ENCODE peak calls at places on chromosomes 12 and 14, in five cellular contexts. O is WTC11; S is HEK293T; A is CD8-positive, alpha-beta memory T cell; B is AG10803. Q is an unnamed sample.

GRCh38 chr12:26275313-26276257 is 80.2 kb downstream of the SSPN start:
- DNase-seq in O (no peak), S (no peak), A (no peak), B (peak; percentile 53), Q (no peak)

GRCh38 chr12:62296001-62296400 is 35.8 kb downstream of the USP15 start:
- DNase-seq in O (no peak), S (no peak), A (no peak), B (no peak), Q (no peak)

GRCh38 chr14:100454437-100454836 is 131.3 kb downstream of the SLC25A47 start:
- DNase-seq in O (no peak), S (no peak), A (no peak), B (no peak), Q (no peak)

GRCh38 chr14:90512332-90512951 is 115.6 kb downstream of the CALM1 start:
- DNase-seq in O (no peak), S (no peak), A (no peak), B (no peak), Q (no peak)

GRCh38 chr14:68147331-68147730 is 327.8 kb downstream of the RAD51B start:
- DNase-seq in O (no peak), S (no peak), A (no peak), B (peak; percentile 48), Q (no peak)

GRCh38 chr12:116066381-116067230 is 210.9 kb downstream of the MED13L start:
- DNase-seq in O (peak; percentile 39), S (peak; percentile 56), A (peak; percentile 13), B (peak; percentile 35), Q (no peak)

GRCh38 chr12:101690544-101691118 is 6.8 kb upstream of the CHPT1 start:
- DNase-seq in O (no peak), S (no peak), A (no peak), B (no peak), Q (no peak)

GRCh38 chr14:105941226-105942166 is 415.1 kb downstream of the TMEM121 start:
- DNase-seq in O (no peak), S (no peak), A (no peak), B (no peak), Q (no peak)

GRCh38 chr12:43728117-43728516 is 30.5 kb downstream of the PUS7L start:
- DNase-seq in O (no peak), S (no peak), A (no peak), B (peak; percentile 2), Q (no peak)

GRCh38 chr12:68467514-68467913 is 135.4 kb upstream of the MDM1 start:
- DNase-seq in O (no peak), S (no peak), A (no peak), B (no peak), Q (no peak)

GRCh38 chr12:27193854-27194544 is 50.1 kb upstream of the STK38L start:
- DNase-seq in O (no peak), S (no peak), A (no peak), B (peak; percentile 90), Q (no peak)

GRCh38 chr12:106120578-106121105 is 18.1 kb downstream of the NUAK1 start:
- DNase-seq in O (no peak), S (no peak), A (no peak), B (no peak), Q (no peak)

GRCh38 chr14:60643443-60644402 is 5.6 kb downstream of the SIX1 start:
- DNase-seq in O (no peak), S (no peak), A (no peak), B (peak; percentile 68), Q (peak; percentile 53)

GRCh38 chr14:32313977-32314376 is 15.1 kb upstream of the AKAP6 start:
- DNase-seq in O (no peak), S (no peak), A (no peak), B (no peak), Q (no peak)

GRCh38 chr14:63508033-63508432 is 35.1 kb downstream of the PPP2R5E start:
- DNase-seq in O (no peak), S (no peak), A (no peak), B (no peak), Q (no peak)

GRCh38 chr12:6867407-6868210 is at the start of gene TPI1:
- DNase-seq in O (peak; percentile 79), S (peak; percentile 91), A (peak; percentile 73), B (peak; percentile 78), Q (peak; percentile 94)

GRCh38 chr12:97877404-97877803 is 414.8 kb downstream of the RMST start:
- DNase-seq in O (no peak), S (no peak), A (no peak), B (no peak), Q (no peak)

GRCh38 chr12:71426030-71426570 is 13.5 kb upstream of the LGR5 start:
- DNase-seq in O (no peak), S (no peak), A (no peak), B (no peak), Q (no peak)

GRCh38 chr12:91219511-91219910 is 36.9 kb upstream of the DCN start:
- DNase-seq in O (no peak), S (no peak), A (no peak), B (peak; percentile 74), Q (no peak)

GRCh38 chr12:52239767-52240166 is 6.7 kb downstream of the KRT7 start:
- DNase-seq in O (no peak), S (no peak), A (no peak), B (no peak), Q (no peak)

GRCh38 chr12:96878704-96879103 is 28.4 kb upstream of the NEDD1 start:
- DNase-seq in O (no peak), S (no peak), A (no peak), B (peak; percentile 74), Q (no peak)

GRCh38 chr14:105283899-105284298 is 16.9 kb downstream of the BRF1 start:
- DNase-seq in O (no peak), S (no peak), A (no peak), B (no peak), Q (no peak)

GRCh38 chr12:1523558-1524050 is 70.8 kb downstream of the FBXL14 start:
- DNase-seq in O (peak; percentile 73), S (no peak), A (no peak), B (no peak), Q (no peak)

GRCh38 chr12:97194551-97194950 is 268.1 kb upstream of the RMST start:
- DNase-seq in O (no peak), S (no peak), A (no peak), B (no peak), Q (no peak)

GRCh38 chr14:27623782-27624181 is 1025.9 kb upstream of the NOVA1 start:
- DNase-seq in O (no peak), S (no peak), A (no peak), B (no peak), Q (no peak)

GRCh38 chr12:98405795-98406366 is 109.5 kb upstream of the TMPO start:
- DNase-seq in O (no peak), S (no peak), A (no peak), B (no peak), Q (no peak)

GRCh38 chr14:51972566-51972965 is 16.8 kb upstream of the RTRAF start:
- DNase-seq in O (no peak), S (no peak), A (no peak), B (peak; percentile 20), Q (no peak)

GRCh38 chr12:76276499-76277151 is 71.6 kb downstream of the BBS10 start:
- DNase-seq in O (no peak), S (no peak), A (no peak), B (no peak), Q (no peak)

GRCh38 chr12:76340680-76341435 is 7.4 kb downstream of the BBS10 start:
- DNase-seq in O (no peak), S (no peak), A (no peak), B (no peak), Q (no peak)

GRCh38 chr12:47808049-47808448 is 11.7 kb downstream of the HDAC7 start:
- DNase-seq in O (no peak), S (no peak), A (peak; percentile 68), B (no peak), Q (no peak)

GRCh38 chr12:14849664-14850063 is 6.3 kb upstream of the ART4 start:
- DNase-seq in O (no peak), S (no peak), A (no peak), B (peak; percentile 16), Q (no peak)

GRCh38 chr14:36938678-36939077 is 233.7 kb downstream of the SLC25A21 start:
- DNase-seq in O (no peak), S (no peak), A (no peak), B (no peak), Q (no peak)

GRCh38 chr12:107990325-107990724 is 138.8 kb upstream of the WSCD2 start:
- DNase-seq in O (peak; percentile 74), S (peak; percentile 13), A (peak; percentile 38), B (no peak), Q (peak; percentile 66)

GRCh38 chr14:23865502-23865901 is 88.1 kb upstream of the DHRS4 start:
- DNase-seq in O (no peak), S (no peak), A (no peak), B (no peak), Q (no peak)

GRCh38 chr14:50943261-50943942 is 881 bp downstream of the PYGL start:
- DNase-seq in O (peak; percentile 64), S (peak; percentile 46), A (no peak), B (peak; percentile 50), Q (peak; percentile 80)

GRCh38 chr12:57627504-57628279 is 5.3 kb downstream of the B4GALNT1 start:
- DNase-seq in O (peak; percentile 53), S (no peak), A (no peak), B (no peak), Q (peak; percentile 74)

GRCh38 chr12:83084516-83085234 is 398.0 kb downstream of the TMTC2 start:
- DNase-seq in O (no peak), S (no peak), A (no peak), B (no peak), Q (no peak)